ENCODE peak calls at places on chromosomes 7 and 10, in eight cellular contexts. Y, X, U, L, Q, O, K and I are unnamed samples.

GRCh38 chr10:121368347-121369025 is 229.8 kb downstream of the FGFR2 start:
- DNase-seq in Y (no peak), X (no peak), U (no peak), L (no peak), Q (no peak), O (no peak), K (no peak), I (no peak)

GRCh38 chr7:147485660-147486210 is 1104.8 kb upstream of the C7orf33 start:
- DNase-seq in Y (no peak), X (no peak), U (no peak), L (no peak), Q (no peak), O (no peak), K (no peak), I (no peak)

GRCh38 chr10:14758994-14759664 is 15.6 kb downstream of the FAM107B start:
- DNase-seq in Y (no peak), X (no peak), U (no peak), L (no peak), Q (peak), O (no peak), K (peak), I (no peak)

GRCh38 chr10:87544750-87545149 is 40.1 kb downstream of the MINPP1 start:
- DNase-seq in Y (no peak), X (no peak), U (no peak), L (peak), Q (no peak), O (no peak), K (no peak), I (no peak)

GRCh38 chr10:77987671-77988070 is 41.6 kb downstream of the POLR3A start:
- DNase-seq in Y (peak), X (no peak), U (no peak), L (no peak), Q (no peak), O (no peak), K (no peak), I (no peak)

GRCh38 chr10:80540644-80541143 is 3.0 kb downstream of the SH2D4B start:
- DNase-seq in Y (no peak), X (no peak), U (no peak), L (no peak), Q (no peak), O (no peak), K (no peak), I (no peak)

GRCh38 chr10:118504044-118504944 is 91.2 kb downstream of the PRLHR start:
- DNase-seq in Y (no peak), X (no peak), U (no peak), L (peak), Q (peak), O (no peak), K (no peak), I (no peak)

GRCh38 chr7:20484366-20484765 is 131.1 kb upstream of the ABCB5 start:
- DNase-seq in Y (no peak), X (no peak), U (no peak), L (no peak), Q (no peak), O (no peak), K (no peak), I (no peak)

GRCh38 chr10:86964847-86965190 is 3.5 kb upstream of the ADIRF start:
- DNase-seq in Y (no peak), X (no peak), U (peak), L (no peak), Q (no peak), O (no peak), K (no peak), I (no peak)

GRCh38 chr7:46839651-46840050 is 742.3 kb downstream of the TNS3 start:
- DNase-seq in Y (no peak), X (no peak), U (no peak), L (peak), Q (no peak), O (no peak), K (no peak), I (no peak)

GRCh38 chr7:157271315-157271990 is 65.4 kb upstream of the DNAJB6 start:
- DNase-seq in Y (no peak), X (no peak), U (no peak), L (peak), Q (no peak), O (no peak), K (no peak), I (no peak)

GRCh38 chr7:6198687-6199595 is 73.5 kb downstream of the CYTH3 start:
- DNase-seq in Y (no peak), X (no peak), U (no peak), L (no peak), Q (no peak), O (no peak), K (no peak), I (no peak)

GRCh38 chr7:155785536-155785935 is 26.7 kb downstream of the SHH start:
- DNase-seq in Y (no peak), X (no peak), U (no peak), L (peak), Q (no peak), O (no peak), K (no peak), I (no peak)

GRCh38 chr10:95221124-95221523 is 27.1 kb downstream of the ACSM6 start:
- DNase-seq in Y (no peak), X (no peak), U (no peak), L (peak), Q (no peak), O (no peak), K (no peak), I (no peak)

GRCh38 chr7:92612501-92612900 is 22.3 kb upstream of the FAM133B start:
- DNase-seq in Y (no peak), X (no peak), U (no peak), L (no peak), Q (no peak), O (no peak), K (no peak), I (no peak)

GRCh38 chr7:15977663-15978062 is 291.2 kb upstream of the MEOX2 start:
- DNase-seq in Y (no peak), X (no peak), U (no peak), L (peak), Q (no peak), O (no peak), K (no peak), I (no peak)

GRCh38 chr7:140165422-140165821 is 11.4 kb downstream of the KDM7A start:
- DNase-seq in Y (no peak), X (no peak), U (no peak), L (peak), Q (peak), O (no peak), K (no peak), I (no peak)

GRCh38 chr7:125670926-125671572 is 741.4 kb upstream of the POT1 start:
- DNase-seq in Y (no peak), X (no peak), U (no peak), L (peak), Q (peak), O (no peak), K (no peak), I (no peak)

GRCh38 chr10:13848530-13849425 is 262.0 kb downstream of the PRPF18 start:
- DNase-seq in Y (no peak), X (no peak), U (no peak), L (no peak), Q (no peak), O (no peak), K (no peak), I (no peak)

GRCh38 chr10:75261813-75262725 is 26.3 kb upstream of the COMTD1 start:
- DNase-seq in Y (no peak), X (no peak), U (no peak), L (no peak), Q (no peak), O (no peak), K (no peak), I (no peak)

GRCh38 chr10:19817251-19818046 is 1.2 kb downstream of the PLXDC2 start:
- DNase-seq in Y (no peak), X (no peak), U (peak), L (no peak), Q (no peak), O (no peak), K (no peak), I (no peak)

GRCh38 chr7:101542527-101543241 is 86.4 kb downstream of the MYL10 start:
- DNase-seq in Y (no peak), X (peak), U (peak), L (peak), Q (peak), O (peak), K (peak), I (peak)

GRCh38 chr7:731440-732085 is 4.5 kb upstream of the PRKAR1B start:
- DNase-seq in Y (no peak), X (no peak), U (no peak), L (no peak), Q (no peak), O (peak), K (no peak), I (no peak)

GRCh38 chr7:115635367-115635766 is 395.2 kb downstream of the TFEC start:
- DNase-seq in Y (no peak), X (no peak), U (no peak), L (peak), Q (peak), O (no peak), K (no peak), I (no peak)

GRCh38 chr10:128000660-128001059 is 93.8 kb downstream of the PTPRE start:
- DNase-seq in Y (no peak), X (no peak), U (no peak), L (peak), Q (no peak), O (no peak), K (no peak), I (no peak)

GRCh38 chr10:134205-134742 is 981 bp upstream of the ZMYND11 start:
- DNase-seq in Y (no peak), X (no peak), U (no peak), L (no peak), Q (no peak), O (peak), K (no peak), I (peak)

GRCh38 chr10:113062977-113063967 is 113.2 kb downstream of the TCF7L2 start:
- DNase-seq in Y (no peak), X (no peak), U (no peak), L (no peak), Q (no peak), O (no peak), K (no peak), I (no peak)

GRCh38 chr10:124703372-124703771 is 40.8 kb downstream of the FAM53B start:
- DNase-seq in Y (no peak), X (no peak), U (peak), L (no peak), Q (no peak), O (no peak), K (no peak), I (no peak)

GRCh38 chr10:131056091-131056490 is 255.4 kb downstream of the TCERG1L start:
- DNase-seq in Y (no peak), X (no peak), U (no peak), L (no peak), Q (no peak), O (no peak), K (no peak), I (no peak)

GRCh38 chr7:39979406-39980073 is 29.5 kb downstream of the CDK13 start:
- DNase-seq in Y (no peak), X (no peak), U (no peak), L (no peak), Q (no peak), O (peak), K (no peak), I (peak)

GRCh38 chr10:43140414-43140813 is 2.2 kb downstream of the CSGALNACT2 start:
- DNase-seq in Y (no peak), X (no peak), U (no peak), L (peak), Q (peak), O (peak), K (no peak), I (peak)

GRCh38 chr7:137073571-137074325 is 205.3 kb downstream of the CHRM2 start:
- DNase-seq in Y (no peak), X (no peak), U (no peak), L (peak), Q (no peak), O (no peak), K (no peak), I (no peak)

GRCh38 chr7:127986581-127987461 is 44.4 kb downstream of the LRRC4 start:
- DNase-seq in Y (no peak), X (no peak), U (no peak), L (no peak), Q (no peak), O (no peak), K (no peak), I (no peak)

GRCh38 chr7:111765936-111766643 is 203.8 kb upstream of the IMMP2L start:
- DNase-seq in Y (no peak), X (no peak), U (no peak), L (peak), Q (no peak), O (no peak), K (no peak), I (no peak)

GRCh38 chr10:70458329-70459060 is 17.0 kb upstream of the NODAL start:
- DNase-seq in Y (peak), X (peak), U (peak), L (peak), Q (peak), O (no peak), K (no peak), I (no peak)

GRCh38 chr10:59709472-59710125 is at the start of gene SLC16A9:
- DNase-seq in Y (no peak), X (no peak), U (peak), L (peak), Q (peak), O (no peak), K (no peak), I (peak)